ENCODE peak calls at places on chromosomes 5 and 9, in six cellular contexts. One of them, this sample, is unnamed.

GRCh38 chr5:179317411-179318192 is 27.7 kb downstream of the ADAMTS2 start:
- DNase-seq in anterior cingulate cortex: no peak
- DNase-seq in effector memory CD8-positive, alpha-beta T cell: no peak
- DNase-seq in NCI-H524: no peak
- DNase-seq in left cardiac atrium: peak
- DNase-seq in nephron progenitor cell: no peak
- DNase-seq in this sample: no peak

GRCh38 chr5:150599917-150600511 is 40.4 kb upstream of the SYNPO start:
- DNase-seq in anterior cingulate cortex: no peak
- DNase-seq in effector memory CD8-positive, alpha-beta T cell: no peak
- DNase-seq in NCI-H524: peak
- DNase-seq in left cardiac atrium: peak
- DNase-seq in nephron progenitor cell: no peak
- DNase-seq in this sample: peak

GRCh38 chr5:177399903-177400868 is at the start of gene PFN3:
- DNase-seq in anterior cingulate cortex: peak
- DNase-seq in effector memory CD8-positive, alpha-beta T cell: no peak
- DNase-seq in NCI-H524: no peak
- DNase-seq in left cardiac atrium: peak
- DNase-seq in nephron progenitor cell: no peak
- DNase-seq in this sample: no peak

GRCh38 chr9:129665008-129665771 is at the start of gene PRRX2:
- DNase-seq in anterior cingulate cortex: peak
- DNase-seq in effector memory CD8-positive, alpha-beta T cell: peak
- DNase-seq in NCI-H524: no peak
- DNase-seq in left cardiac atrium: peak
- DNase-seq in nephron progenitor cell: peak
- DNase-seq in this sample: no peak

GRCh38 chr9:96619491-96620154 is at the start of gene CDC14B:
- DNase-seq in anterior cingulate cortex: peak
- DNase-seq in effector memory CD8-positive, alpha-beta T cell: peak
- DNase-seq in NCI-H524: peak
- DNase-seq in left cardiac atrium: peak
- DNase-seq in nephron progenitor cell: peak
- DNase-seq in this sample: peak

GRCh38 chr9:89798546-89799120 is 193.8 kb downstream of the GADD45G start:
- DNase-seq in anterior cingulate cortex: no peak
- DNase-seq in effector memory CD8-positive, alpha-beta T cell: no peak
- DNase-seq in NCI-H524: peak
- DNase-seq in left cardiac atrium: no peak
- DNase-seq in nephron progenitor cell: no peak
- DNase-seq in this sample: no peak

GRCh38 chr5:116521173-116521872 is 53.3 kb downstream of the SEMA6A start:
- DNase-seq in anterior cingulate cortex: no peak
- DNase-seq in effector memory CD8-positive, alpha-beta T cell: no peak
- DNase-seq in NCI-H524: no peak
- DNase-seq in left cardiac atrium: peak
- DNase-seq in nephron progenitor cell: no peak
- DNase-seq in this sample: peak

GRCh38 chr5:133381571-133382365 is 230.6 kb downstream of the FSTL4 start:
- DNase-seq in anterior cingulate cortex: no peak
- DNase-seq in effector memory CD8-positive, alpha-beta T cell: no peak
- DNase-seq in NCI-H524: no peak
- DNase-seq in left cardiac atrium: no peak
- DNase-seq in nephron progenitor cell: no peak
- DNase-seq in this sample: no peak

GRCh38 chr5:174919351-174919750 is 195.0 kb downstream of the MSX2 start:
- DNase-seq in anterior cingulate cortex: no peak
- DNase-seq in effector memory CD8-positive, alpha-beta T cell: no peak
- DNase-seq in NCI-H524: no peak
- DNase-seq in left cardiac atrium: no peak
- DNase-seq in nephron progenitor cell: no peak
- DNase-seq in this sample: no peak

GRCh38 chr5:75275147-75275546 is 38.5 kb upstream of the ANKRD31 start:
- DNase-seq in anterior cingulate cortex: no peak
- DNase-seq in effector memory CD8-positive, alpha-beta T cell: no peak
- DNase-seq in NCI-H524: no peak
- DNase-seq in left cardiac atrium: no peak
- DNase-seq in nephron progenitor cell: no peak
- DNase-seq in this sample: no peak

GRCh38 chr5:175383350-175383749 is 60.6 kb downstream of the DRD1 start:
- DNase-seq in anterior cingulate cortex: peak
- DNase-seq in effector memory CD8-positive, alpha-beta T cell: no peak
- DNase-seq in NCI-H524: no peak
- DNase-seq in left cardiac atrium: no peak
- DNase-seq in nephron progenitor cell: no peak
- DNase-seq in this sample: no peak

GRCh38 chr5:169344629-169345028 is 43.7 kb upstream of the SLIT3 start:
- DNase-seq in anterior cingulate cortex: no peak
- DNase-seq in effector memory CD8-positive, alpha-beta T cell: no peak
- DNase-seq in NCI-H524: no peak
- DNase-seq in left cardiac atrium: no peak
- DNase-seq in nephron progenitor cell: no peak
- DNase-seq in this sample: no peak

GRCh38 chr9:99426443-99426842 is 204.4 kb downstream of the SEC61B start:
- DNase-seq in anterior cingulate cortex: no peak
- DNase-seq in effector memory CD8-positive, alpha-beta T cell: no peak
- DNase-seq in NCI-H524: no peak
- DNase-seq in left cardiac atrium: no peak
- DNase-seq in nephron progenitor cell: no peak
- DNase-seq in this sample: no peak

GRCh38 chr5:15502208-15502607 is 2.2 kb downstream of the FBXL7 start:
- DNase-seq in anterior cingulate cortex: no peak
- DNase-seq in effector memory CD8-positive, alpha-beta T cell: no peak
- DNase-seq in NCI-H524: peak
- DNase-seq in left cardiac atrium: no peak
- DNase-seq in nephron progenitor cell: no peak
- DNase-seq in this sample: peak

GRCh38 chr9:18427691-18428090 is 46.3 kb upstream of the ADAMTSL1 start:
- DNase-seq in anterior cingulate cortex: no peak
- DNase-seq in effector memory CD8-positive, alpha-beta T cell: no peak
- DNase-seq in NCI-H524: no peak
- DNase-seq in left cardiac atrium: no peak
- DNase-seq in nephron progenitor cell: no peak
- DNase-seq in this sample: no peak

GRCh38 chr5:83964235-83964634 is 243.6 kb upstream of the HAPLN1 start:
- DNase-seq in anterior cingulate cortex: no peak
- DNase-seq in effector memory CD8-positive, alpha-beta T cell: no peak
- DNase-seq in NCI-H524: no peak
- DNase-seq in left cardiac atrium: no peak
- DNase-seq in nephron progenitor cell: no peak
- DNase-seq in this sample: peak

GRCh38 chr9:34328500-34328982 is 527 bp downstream of the KIF24 start:
- DNase-seq in anterior cingulate cortex: no peak
- DNase-seq in effector memory CD8-positive, alpha-beta T cell: no peak
- DNase-seq in NCI-H524: peak
- DNase-seq in left cardiac atrium: no peak
- DNase-seq in nephron progenitor cell: no peak
- DNase-seq in this sample: no peak

GRCh38 chr9:14846871-14847311 is 63.3 kb downstream of the FREM1 start:
- DNase-seq in anterior cingulate cortex: no peak
- DNase-seq in effector memory CD8-positive, alpha-beta T cell: no peak
- DNase-seq in NCI-H524: peak
- DNase-seq in left cardiac atrium: peak
- DNase-seq in nephron progenitor cell: peak
- DNase-seq in this sample: peak

GRCh38 chr5:171366645-171367044 is 21.0 kb upstream of the NPM1 start:
- DNase-seq in anterior cingulate cortex: no peak
- DNase-seq in effector memory CD8-positive, alpha-beta T cell: no peak
- DNase-seq in NCI-H524: no peak
- DNase-seq in left cardiac atrium: no peak
- DNase-seq in nephron progenitor cell: no peak
- DNase-seq in this sample: no peak

GRCh38 chr9:8845376-8845775 is 1045.8 kb upstream of the DMAC1 start:
- DNase-seq in anterior cingulate cortex: peak
- DNase-seq in effector memory CD8-positive, alpha-beta T cell: no peak
- DNase-seq in NCI-H524: no peak
- DNase-seq in left cardiac atrium: peak
- DNase-seq in nephron progenitor cell: no peak
- DNase-seq in this sample: no peak

GRCh38 chr9:108634164-108634563 is 221.6 kb downstream of the ACTL7B start:
- DNase-seq in anterior cingulate cortex: no peak
- DNase-seq in effector memory CD8-positive, alpha-beta T cell: no peak
- DNase-seq in NCI-H524: peak
- DNase-seq in left cardiac atrium: peak
- DNase-seq in nephron progenitor cell: no peak
- DNase-seq in this sample: peak

GRCh38 chr5:149497357-149497756 is 53.9 kb downstream of the CSNK1A1 start:
- DNase-seq in anterior cingulate cortex: no peak
- DNase-seq in effector memory CD8-positive, alpha-beta T cell: no peak
- DNase-seq in NCI-H524: no peak
- DNase-seq in left cardiac atrium: no peak
- DNase-seq in nephron progenitor cell: no peak
- DNase-seq in this sample: peak

GRCh38 chr9:109742759-109743388 is 37.1 kb upstream of the PALM2AKAP2 start:
- DNase-seq in anterior cingulate cortex: no peak
- DNase-seq in effector memory CD8-positive, alpha-beta T cell: no peak
- DNase-seq in NCI-H524: no peak
- DNase-seq in left cardiac atrium: no peak
- DNase-seq in nephron progenitor cell: no peak
- DNase-seq in this sample: no peak

GRCh38 chr5:56900395-56900794 is 9.0 kb upstream of the SETD9 start:
- DNase-seq in anterior cingulate cortex: no peak
- DNase-seq in effector memory CD8-positive, alpha-beta T cell: no peak
- DNase-seq in NCI-H524: no peak
- DNase-seq in left cardiac atrium: no peak
- DNase-seq in nephron progenitor cell: no peak
- DNase-seq in this sample: peak

GRCh38 chr5:138932171-138932810 is 57.2 kb upstream of the LRRTM2 start:
- DNase-seq in anterior cingulate cortex: no peak
- DNase-seq in effector memory CD8-positive, alpha-beta T cell: no peak
- DNase-seq in NCI-H524: no peak
- DNase-seq in left cardiac atrium: no peak
- DNase-seq in nephron progenitor cell: no peak
- DNase-seq in this sample: no peak

GRCh38 chr9:122113574-122113973 is 20.5 kb upstream of the TTLL11 start:
- DNase-seq in anterior cingulate cortex: no peak
- DNase-seq in effector memory CD8-positive, alpha-beta T cell: no peak
- DNase-seq in NCI-H524: peak
- DNase-seq in left cardiac atrium: no peak
- DNase-seq in nephron progenitor cell: no peak
- DNase-seq in this sample: no peak

GRCh38 chr9:88169700-88170099 is 31.4 kb upstream of the SPATA31C2 start:
- DNase-seq in anterior cingulate cortex: no peak
- DNase-seq in effector memory CD8-positive, alpha-beta T cell: no peak
- DNase-seq in NCI-H524: no peak
- DNase-seq in left cardiac atrium: no peak
- DNase-seq in nephron progenitor cell: no peak
- DNase-seq in this sample: no peak

GRCh38 chr5:56910123-56910951 is 941 bp downstream of the SETD9 start:
- DNase-seq in anterior cingulate cortex: no peak
- DNase-seq in effector memory CD8-positive, alpha-beta T cell: no peak
- DNase-seq in NCI-H524: peak
- DNase-seq in left cardiac atrium: peak
- DNase-seq in nephron progenitor cell: peak
- DNase-seq in this sample: no peak

GRCh38 chr5:143376911-143377838 is 26.3 kb downstream of the NR3C1 start:
- DNase-seq in anterior cingulate cortex: no peak
- DNase-seq in effector memory CD8-positive, alpha-beta T cell: no peak
- DNase-seq in NCI-H524: no peak
- DNase-seq in left cardiac atrium: no peak
- DNase-seq in nephron progenitor cell: no peak
- DNase-seq in this sample: no peak

GRCh38 chr5:131957721-131958483 is 12.4 kb upstream of the MEIKIN start:
- DNase-seq in anterior cingulate cortex: no peak
- DNase-seq in effector memory CD8-positive, alpha-beta T cell: no peak
- DNase-seq in NCI-H524: no peak
- DNase-seq in left cardiac atrium: no peak
- DNase-seq in nephron progenitor cell: no peak
- DNase-seq in this sample: no peak

GRCh38 chr5:157750320-157750719 is 6.8 kb downstream of the LSM11 start:
- DNase-seq in anterior cingulate cortex: no peak
- DNase-seq in effector memory CD8-positive, alpha-beta T cell: no peak
- DNase-seq in NCI-H524: no peak
- DNase-seq in left cardiac atrium: no peak
- DNase-seq in nephron progenitor cell: no peak
- DNase-seq in this sample: peak

GRCh38 chr9:124598048-124598447 is 90.8 kb upstream of the NR5A1 start:
- DNase-seq in anterior cingulate cortex: no peak
- DNase-seq in effector memory CD8-positive, alpha-beta T cell: no peak
- DNase-seq in NCI-H524: no peak
- DNase-seq in left cardiac atrium: no peak
- DNase-seq in nephron progenitor cell: no peak
- DNase-seq in this sample: no peak

GRCh38 chr9:117768740-117769400 is 64.7 kb downstream of the TLR4 start:
- DNase-seq in anterior cingulate cortex: no peak
- DNase-seq in effector memory CD8-positive, alpha-beta T cell: no peak
- DNase-seq in NCI-H524: no peak
- DNase-seq in left cardiac atrium: no peak
- DNase-seq in nephron progenitor cell: no peak
- DNase-seq in this sample: peak

GRCh38 chr5:96968614-96969013 is 32.7 kb downstream of the LNPEP start:
- DNase-seq in anterior cingulate cortex: no peak
- DNase-seq in effector memory CD8-positive, alpha-beta T cell: no peak
- DNase-seq in NCI-H524: peak
- DNase-seq in left cardiac atrium: no peak
- DNase-seq in nephron progenitor cell: no peak
- DNase-seq in this sample: no peak